ENCODE peak calls at places on chromosomes 6 and 20, in five cellular contexts. D is HepG2, Z is SK-N-SH, M is GM12878, T is HCT116. K is an unnamed sample.

GRCh38 chr6:22133352-22133751 is 163.5 kb downstream of the PRL start:
- DNase-seq in D (no peak), Z (no peak), M (no peak), T (no peak), K (peak; percentile 6)

GRCh38 chr20:24983896-24984295 is 8.7 kb downstream of the APMAP start:
- DNase-seq in D (no peak), Z (no peak), M (no peak), T (no peak), K (no peak)

GRCh38 chr20:835220-836045 is 1.9 kb downstream of the FAM110A start:
- DNase-seq in D (no peak), Z (no peak), M (no peak), T (no peak), K (no peak)

GRCh38 chr20:5835870-5836269 is 85.7 kb downstream of the SHLD1 start:
- DNase-seq in D (no peak), Z (no peak), M (no peak), T (no peak), K (no peak)

GRCh38 chr6:137867685-137868509 is 838 bp downstream of the TNFAIP3 start:
- DNase-seq in D (no peak), Z (no peak), M (no peak), T (no peak), K (no peak)

GRCh38 chr6:94269256-94269655 is 849.9 kb upstream of the EPHA7 start:
- DNase-seq in D (no peak), Z (no peak), M (no peak), T (no peak), K (no peak)

GRCh38 chr6:53179961-53180651 is 31.5 kb upstream of the GCM1 start:
- DNase-seq in D (no peak), Z (no peak), M (no peak), T (no peak), K (no peak)

GRCh38 chr20:49501917-49502316 is 19.4 kb upstream of the KCNB1 start:
- DNase-seq in D (peak; percentile 57), Z (no peak), M (no peak), T (peak; percentile 85), K (no peak)

GRCh38 chr6:156517090-156517489 is 260.1 kb upstream of the ARID1B start:
- DNase-seq in D (no peak), Z (no peak), M (no peak), T (no peak), K (peak; percentile 7)

GRCh38 chr6:37005061-37005810 is at the start of gene FGD2:
- DNase-seq in D (no peak), Z (no peak), M (no peak), T (no peak), K (no peak)

GRCh38 chr20:63082308-63082938 is 75.7 kb upstream of the BHLHE23 start:
- DNase-seq in D (peak; percentile 33), Z (no peak), M (no peak), T (no peak), K (peak; percentile 96)

GRCh38 chr6:19368511-19368910 is 468.7 kb upstream of the ID4 start:
- DNase-seq in D (no peak), Z (no peak), M (no peak), T (peak; percentile 6), K (peak; percentile 50)

GRCh38 chr6:25359191-25359861 is 80.2 kb downstream of the CARMIL1 start:
- DNase-seq in D (no peak), Z (no peak), M (no peak), T (no peak), K (no peak)

GRCh38 chr6:42599558-42599957 is 35.7 kb downstream of the UBR2 start:
- DNase-seq in D (no peak), Z (no peak), M (no peak), T (no peak), K (no peak)

GRCh38 chr6:119602215-119603178 is 252.9 kb upstream of the MAN1A1 start:
- DNase-seq in D (no peak), Z (no peak), M (no peak), T (no peak), K (no peak)

GRCh38 chr20:39259010-39259803 is 297.1 kb downstream of the DHX35 start:
- DNase-seq in D (no peak), Z (peak; percentile 62), M (no peak), T (no peak), K (no peak)

GRCh38 chr6:157227202-157228166 is 95.8 kb downstream of the TMEM242 start:
- DNase-seq in D (no peak), Z (peak; percentile 68), M (no peak), T (no peak), K (no peak)

GRCh38 chr6:32668226-32668747 is 1.8 kb upstream of the HLA-DQB1 start:
- DNase-seq in D (peak; percentile 31), Z (no peak), M (peak; percentile 95), T (peak; percentile 41), K (peak; percentile 50)

GRCh38 chr6:109292420-109292819 is 89.8 kb downstream of the CD164 start:
- DNase-seq in D (no peak), Z (no peak), M (no peak), T (no peak), K (no peak)

GRCh38 chr6:22029169-22029568 is 267.7 kb downstream of the PRL start:
- DNase-seq in D (no peak), Z (no peak), M (no peak), T (no peak), K (no peak)

GRCh38 chr6:137927777-137928218 is 60.7 kb downstream of the TNFAIP3 start:
- DNase-seq in D (no peak), Z (no peak), M (peak; percentile 99), T (no peak), K (no peak)

GRCh38 chr6:34462561-34462971 is 3.3 kb upstream of the PACSIN1 start:
- DNase-seq in D (peak; percentile 36), Z (peak; percentile 81), M (no peak), T (peak; percentile 69), K (peak; percentile 94)

GRCh38 chr6:93447874-93448273 is 28.5 kb upstream of the EPHA7 start:
- DNase-seq in D (no peak), Z (no peak), M (no peak), T (no peak), K (peak; percentile 24)

GRCh38 chr6:126123226-126123625 is 136.9 kb downstream of the TRMT11 start:
- DNase-seq in D (no peak), Z (no peak), M (no peak), T (no peak), K (no peak)

GRCh38 chr6:167735498-167736201 is 91.1 kb upstream of the AFDN start:
- DNase-seq in D (peak; percentile 41), Z (no peak), M (no peak), T (no peak), K (no peak)

GRCh38 chr20:63759377-63759901 is 19.9 kb downstream of the SLC2A4RG start:
- DNase-seq in D (no peak), Z (no peak), M (no peak), T (no peak), K (no peak)

GRCh38 chr6:23388239-23388803 is 737.7 kb upstream of the NRSN1 start:
- DNase-seq in D (no peak), Z (no peak), M (no peak), T (no peak), K (no peak)

GRCh38 chr6:2763345-2763841 is 1.8 kb upstream of the WRNIP1 start:
- DNase-seq in D (no peak), Z (no peak), M (no peak), T (no peak), K (no peak)

GRCh38 chr6:44022671-44023352 is 104.4 kb downstream of the MRPL14 start:
- DNase-seq in D (no peak), Z (no peak), M (no peak), T (no peak), K (no peak)

GRCh38 chr20:9503530-9504251 is 10.7 kb upstream of the LAMP5 start:
- DNase-seq in D (no peak), Z (no peak), M (no peak), T (no peak), K (no peak)

GRCh38 chr6:168994966-168995365 is 258.7 kb downstream of the THBS2 start:
- DNase-seq in D (no peak), Z (no peak), M (no peak), T (no peak), K (no peak)

GRCh38 chr20:38373231-38373867 is 27.1 kb downstream of the LBP start:
- DNase-seq in D (no peak), Z (no peak), M (no peak), T (no peak), K (no peak)

GRCh38 chr20:33667245-33668086 is 723 bp downstream of the ACTL10 start:
- DNase-seq in D (no peak), Z (peak; percentile 74), M (no peak), T (no peak), K (peak; percentile 85)

GRCh38 chr6:54730767-54731665 is 115.6 kb upstream of the FAM83B start:
- DNase-seq in D (no peak), Z (no peak), M (no peak), T (no peak), K (no peak)

GRCh38 chr20:64226686-64227576 is 28.6 kb upstream of the PCMTD2 start:
- DNase-seq in D (no peak), Z (no peak), M (no peak), T (no peak), K (no peak)

GRCh38 chr20:6783752-6784725 is 16.6 kb downstream of the BMP2 start:
- DNase-seq in D (no peak), Z (no peak), M (no peak), T (no peak), K (no peak)

GRCh38 chr6:16836186-16836981 is 75.1 kb upstream of the ATXN1 start:
- DNase-seq in D (no peak), Z (no peak), M (peak; percentile 77), T (no peak), K (no peak)
- TF ChIP-seq JUND in D (no peak), Z (no peak), M (no peak), T (no peak), K (no peak)

DNA sequence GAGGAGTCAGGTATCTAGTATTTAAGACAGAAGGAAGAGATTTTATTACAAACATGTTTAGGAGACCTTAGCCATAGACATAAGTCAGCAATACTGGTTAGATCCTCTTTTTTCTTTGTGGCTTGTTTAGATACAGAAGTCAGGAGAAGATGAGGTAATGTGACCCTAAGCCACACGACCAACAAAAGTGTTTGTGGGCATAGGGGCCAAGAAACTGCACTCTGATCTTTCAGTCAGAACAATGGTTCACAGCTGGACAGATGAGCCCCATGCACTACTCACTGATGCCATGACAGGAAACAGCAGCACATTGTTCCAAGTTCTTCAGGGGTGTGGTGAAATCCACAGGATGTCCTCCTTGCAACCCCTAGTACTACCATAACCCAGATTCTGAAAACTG is 238.5 kb upstream of the RAB32 start:
- DNase-seq in D (no peak), Z (no peak), M (no peak), T (no peak), K (no peak)
- TF ChIP-seq JUND in D (no peak), Z (no peak), M (no peak), T (no peak), K (no peak)

GRCh38 chr6:165163519-165163918 is 145.9 kb downstream of the C6orf118 start:
- DNase-seq in D (no peak), Z (no peak), M (no peak), T (no peak), K (no peak)

GRCh38 chr6:165159459-165159858 is 149.9 kb downstream of the C6orf118 start:
- DNase-seq in D (no peak), Z (peak; percentile 27), M (no peak), T (no peak), K (no peak)
- TF ChIP-seq JUND in D (no peak), Z (no peak), M (no peak), T (no peak), K (no peak)

DNA sequence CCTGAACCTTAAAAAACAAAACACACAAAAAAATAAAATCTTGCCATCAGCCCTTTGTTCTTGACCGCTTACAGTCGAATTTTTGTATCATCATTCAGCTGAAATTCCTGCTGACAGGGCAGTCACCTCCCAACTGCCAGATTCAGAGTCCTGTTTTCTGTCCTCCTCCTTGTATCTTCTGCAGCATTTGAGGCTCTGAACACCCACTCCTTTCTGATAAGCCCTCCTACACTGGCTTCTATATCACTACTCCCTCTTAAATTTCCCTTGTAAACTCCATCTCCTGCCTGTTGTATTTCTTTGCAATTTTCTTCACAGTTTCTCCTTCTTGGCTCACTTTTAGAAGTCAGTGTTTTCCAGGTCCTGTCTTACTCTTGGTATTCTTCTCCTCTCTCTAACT is 77.7 kb upstream of the CCN6 start:
- DNase-seq in D (no peak), Z (no peak), M (no peak), T (no peak), K (no peak)
- TF ChIP-seq JUND in D (no peak), Z (no peak), M (no peak), T (no peak), K (no peak)